ENCODE peak calls at places on chromosomes 6 and 20, in six cellular contexts. T is GM12878, L is A549, S is IMR-90, D is HepG2, G is K562. U is an unnamed sample.

GRCh38 chr6:116572162-116572561 is 858 bp downstream of the RWDD1 start:
- DNase-seq in L (no peak), T (no peak), S (peak; percentile 55), D (peak; percentile 50), G (peak; percentile 13), U (peak; percentile 44)

GRCh38 chr20:61524956-61525666 is 273.1 kb downstream of the CDH4 start:
- DNase-seq in G (peak; percentile 20), D (no peak), L (no peak), T (no peak), S (no peak), U (no peak)

GRCh38 chr20:18056174-18057105 is 1.3 kb downstream of the OVOL2 start:
- DNase-seq in G (no peak), D (no peak), T (no peak), L (peak; percentile 34), S (no peak), U (no peak)

GRCh38 chr6:129753422-129753821 is 43.4 kb upstream of the ARHGAP18 start:
- DNase-seq in G (no peak), L (no peak), S (peak; percentile 70), T (no peak), D (no peak), U (no peak)

GRCh38 chr20:53126185-53126584 is 154.0 kb downstream of the TSHZ2 start:
- DNase-seq in D (no peak), L (no peak), T (no peak), S (no peak), G (no peak), U (peak; percentile 57)

GRCh38 chr6:103036846-103037245 is 1643.3 kb downstream of the GRIK2 start:
- DNase-seq in D (no peak), S (no peak), T (no peak), G (no peak), L (no peak), U (no peak)

GRCh38 chr6:40417031-40417430 is 170.1 kb downstream of the LRFN2 start:
- DNase-seq in S (no peak), L (no peak), T (no peak), D (no peak), G (no peak), U (no peak)

GRCh38 chr6:143965503-143966171 is 42.4 kb downstream of the PLAGL1 start:
- DNase-seq in S (peak; percentile 58), D (no peak), G (no peak), L (no peak), T (no peak), U (no peak)

GRCh38 chr6:3031857-3032256 is 32.2 kb downstream of the NQO2 start:
- DNase-seq in L (no peak), D (peak; percentile 43), S (no peak), G (no peak), T (no peak), U (no peak)

GRCh38 chr20:51027396-51027795 is 4.5 kb upstream of the KCNG1 start:
- DNase-seq in T (no peak), D (no peak), G (no peak), L (no peak), S (no peak), U (no peak)

GRCh38 chr6:56387621-56388413 is 140.4 kb upstream of the COL21A1 start:
- DNase-seq in G (no peak), S (no peak), L (no peak), T (no peak), D (peak; percentile 84), U (no peak)

GRCh38 chr6:35185302-35185681 is 28.5 kb upstream of the SCUBE3 start:
- DNase-seq in G (no peak), L (peak; percentile 63), T (no peak), S (peak; percentile 51), D (peak; percentile 82), U (no peak)

GRCh38 chr6:155628315-155628714 is 172.7 kb upstream of the NOX3 start:
- DNase-seq in L (no peak), T (peak; percentile 8), S (no peak), G (no peak), D (no peak), U (no peak)

GRCh38 chr6:73367761-73368355 is 1.8 kb downstream of the OOEP start:
- DNase-seq in L (no peak), D (no peak), T (no peak), S (no peak), G (no peak), U (no peak)

GRCh38 chr6:18387061-18387721 is at the start of gene RNF144B:
- DNase-seq in G (no peak), L (peak; percentile 68), S (peak; percentile 61), D (peak; percentile 94), T (peak; percentile 13), U (peak; percentile 72)

GRCh38 chr6:127641905-127642304 is 64.9 kb downstream of the C6orf58 start:
- DNase-seq in D (peak; percentile 26), T (no peak), S (peak; percentile 36), L (peak; percentile 39), G (no peak), U (peak; percentile 67)

GRCh38 chr6:14743465-14744211 is 502.2 kb upstream of the JARID2 start:
- DNase-seq in D (peak; percentile 21), T (no peak), G (peak; percentile 83), L (peak; percentile 94), S (peak; percentile 100), U (no peak)

GRCh38 chr20:64065062-64065972 is 2.3 kb downstream of the TCEA2 start:
- DNase-seq in S (no peak), G (no peak), D (no peak), L (no peak), T (no peak), U (no peak)

GRCh38 chr6:112337209-112337638 is 9.9 kb upstream of the RFPL4B start:
- DNase-seq in L (peak; percentile 62), G (no peak), T (no peak), S (peak; percentile 83), D (peak; percentile 50), U (peak; percentile 86)

GRCh38 chr20:25553819-25554296 is 31.5 kb downstream of the NINL start:
- DNase-seq in G (no peak), D (peak; percentile 62), S (peak; percentile 67), L (no peak), T (no peak), U (no peak)

GRCh38 chr6:133333852-133334251 is 92.7 kb downstream of the EYA4 start:
- DNase-seq in G (no peak), L (no peak), T (no peak), S (no peak), D (no peak), U (no peak)

GRCh38 chr6:14792118-14792955 is 453.5 kb upstream of the JARID2 start:
- DNase-seq in T (no peak), G (no peak), S (no peak), L (no peak), D (no peak), U (peak; percentile 23)

GRCh38 chr6:65979120-65979519 is 272.1 kb upstream of the EYS start:
- DNase-seq in D (no peak), L (no peak), G (no peak), T (no peak), S (no peak), U (no peak)

GRCh38 chr6:56899311-56899710 is 55.6 kb upstream of the BEND6 start:
- DNase-seq in S (peak; percentile 72), L (no peak), T (no peak), D (no peak), G (no peak), U (no peak)

GRCh38 chr6:87905101-87905517 is 142.5 kb upstream of the SPACA1 start:
- DNase-seq in G (no peak), L (no peak), D (no peak), T (peak; percentile 87), S (no peak), U (no peak)

GRCh38 chr6:140475086-140475485 is 1100.6 kb upstream of the CITED2 start:
- DNase-seq in T (no peak), S (no peak), G (no peak), D (no peak), L (no peak), U (no peak)

GRCh38 chr6:88047510-88048150 is at the start of gene SPACA1:
- DNase-seq in S (no peak), G (no peak), T (no peak), L (no peak), D (no peak), U (no peak)

GRCh38 chr6:44275749-44276648 is 5.7 kb downstream of the TMEM151B start:
- DNase-seq in D (no peak), G (peak; percentile 70), S (no peak), L (no peak), T (no peak), U (no peak)

GRCh38 chr6:44278316-44278715 is 8.1 kb downstream of the TMEM151B start:
- DNase-seq in G (no peak), T (no peak), L (no peak), D (no peak), S (no peak), U (no peak)

GRCh38 chr6:44276667-44277640 is 6.7 kb downstream of the TMEM151B start:
- DNase-seq in T (no peak), G (no peak), D (no peak), S (no peak), L (no peak), U (no peak)

GRCh38 chr6:44277763-44278162 is 7.5 kb downstream of the TMEM151B start:
- DNase-seq in G (no peak), T (no peak), D (no peak), S (no peak), L (no peak), U (no peak)

GRCh38 chr6:44278774-44279697 is 8.8 kb downstream of the TMEM151B start:
- DNase-seq in T (no peak), S (no peak), L (no peak), D (no peak), G (no peak), U (no peak)
- TF ChIP-seq BHLHE40 in T (no peak), S (no peak), L (no peak), D (no peak), G (no peak), U (no peak)

GRCh38 chr6:23611776-23612381 is 514.1 kb upstream of the NRSN1 start:
- DNase-seq in S (no peak), G (no peak), L (no peak), T (no peak), D (no peak), U (no peak)
- TF ChIP-seq BHLHE40 in S (no peak), G (no peak), L (no peak), T (no peak), D (no peak), U (no peak)

GRCh38 chr6:12403946-12404647 is 113.9 kb downstream of the EDN1 start:
- DNase-seq in T (no peak), L (no peak), G (no peak), D (no peak), S (peak; percentile 31), U (no peak)
- TF ChIP-seq BHLHE40 in T (no peak), L (no peak), G (no peak), D (no peak), S (no peak), U (no peak)

GRCh38 chr6:98812220-98812619 is 22.2 kb upstream of the POU3F2 start:
- DNase-seq in S (no peak), T (no peak), D (no peak), G (no peak), L (no peak), U (no peak)

DNA sequence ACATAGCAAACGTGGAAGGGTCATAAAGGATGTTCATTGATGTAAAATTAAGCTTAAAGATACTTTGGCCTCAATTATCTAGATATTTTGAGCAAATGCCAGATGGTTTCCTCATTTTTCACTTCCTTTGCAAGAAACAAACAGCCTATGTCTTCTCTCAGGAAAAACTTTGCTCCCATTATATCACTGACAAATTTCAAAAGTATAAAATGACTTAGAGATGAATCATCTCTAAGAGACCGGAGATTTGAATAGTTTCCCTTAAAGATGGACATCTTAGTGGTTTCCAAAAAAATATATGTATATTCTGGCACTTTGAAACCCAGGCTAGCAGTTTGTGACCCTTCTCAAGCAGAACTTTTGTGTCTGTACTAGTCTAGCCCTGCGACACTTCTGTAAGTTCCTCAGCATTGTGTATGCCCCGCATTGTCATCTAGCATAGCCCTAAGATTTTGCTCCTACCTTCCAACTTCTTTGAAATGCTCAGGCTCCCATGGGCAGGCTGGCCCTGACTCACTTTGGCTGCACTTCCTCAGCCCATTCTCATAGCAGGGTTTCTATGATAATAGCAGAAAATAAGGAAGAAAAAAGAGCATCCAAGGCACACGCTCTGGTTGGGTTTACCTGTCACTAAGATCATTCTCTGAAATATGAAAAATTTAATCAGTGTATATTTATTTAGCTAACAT is 25.7 kb upstream of the POU3F2 start:
- DNase-seq in L (no peak), S (no peak), D (no peak), G (no peak), T (no peak), U (no peak)
- TF ChIP-seq BHLHE40 in L (no peak), S (no peak), D (no peak), G (no peak), T (no peak), U (no peak)